ENCODE peak calls at places on chromosomes 5 and 9, in five cellular contexts. T is CD4-positive, alpha-beta T cell; C is astrocyte of the cerebellum; L is left kidney; P is stimulated activated CD4-positive, alpha-beta T cell treated with anti-CD3 and anti-CD28 coated beads, Interleukin-15, amount 100 ng/mL, for 24 hours. Q is an unnamed sample.

GRCh38 chr5:68395844-68396523 is 180.4 kb downstream of the PIK3R1 start:
- DNase-seq in P (no peak), T (no peak), L (peak), C (no peak), Q (no peak)

GRCh38 chr9:74729129-74729710 is 158.5 kb downstream of the TRPM6 start:
- DNase-seq in C (no peak), T (no peak), L (peak), P (no peak), Q (no peak)

GRCh38 chr9:136225748-136226679 is 19.6 kb downstream of the QSOX2 start:
- DNase-seq in P (peak), L (peak), T (peak), C (peak), Q (peak)

GRCh38 chr5:174420651-174421407 is 303.6 kb upstream of the MSX2 start:
- DNase-seq in P (no peak), T (no peak), C (no peak), L (no peak), Q (no peak)

GRCh38 chr5:153629027-153629426 is 138.6 kb downstream of the GRIA1 start:
- DNase-seq in L (peak), P (no peak), T (no peak), C (peak), Q (no peak)

GRCh38 chr5:6729400-6730310 is 16.4 kb downstream of the TENT4A start:
- DNase-seq in C (no peak), L (no peak), T (peak), P (peak), Q (no peak)

GRCh38 chr9:8809747-8810146 is 1010.2 kb upstream of the DMAC1 start:
- DNase-seq in L (no peak), P (no peak), C (no peak), T (no peak), Q (no peak)

GRCh38 chr9:94014066-94014654 is 59.0 kb upstream of the BARX1 start:
- DNase-seq in L (peak), P (no peak), T (no peak), C (no peak), Q (no peak)

GRCh38 chr5:43396762-43397304 is 15.4 kb downstream of the CCL28 start:
- DNase-seq in L (peak), P (peak), T (peak), C (no peak), Q (peak)

GRCh38 chr5:3347741-3348140 is 247.9 kb upstream of the IRX1 start:
- DNase-seq in C (no peak), T (no peak), L (no peak), P (no peak), Q (no peak)

GRCh38 chr5:122054266-122054665 is 23.8 kb downstream of the LOX start:
- DNase-seq in P (no peak), L (no peak), C (no peak), T (no peak), Q (no peak)

GRCh38 chr9:86341007-86341491 is 13.2 kb downstream of the TUT7 start:
- DNase-seq in L (no peak), T (no peak), P (no peak), C (no peak), Q (no peak)

GRCh38 chr5:79547982-79548381 is 34.0 kb upstream of the HOMER1 start:
- DNase-seq in P (no peak), C (no peak), L (no peak), T (no peak), Q (no peak)

GRCh38 chr5:103259705-103260355 is 1.3 kb downstream of the MACIR start:
- DNase-seq in L (peak), C (peak), P (no peak), T (peak), Q (no peak)

GRCh38 chr5:42930934-42931333 is 109.2 kb downstream of the ANXA2R start:
- DNase-seq in T (no peak), P (no peak), L (no peak), C (no peak), Q (no peak)

GRCh38 chr9:79976501-79977444 is 405.0 kb downstream of the TLE4 start:
- DNase-seq in T (no peak), C (no peak), L (peak), P (no peak), Q (no peak)

GRCh38 chr5:41071975-41072374 is 833 bp upstream of the MROH2B start:
- DNase-seq in C (peak), P (no peak), L (no peak), T (no peak), Q (no peak)